ENCODE peak calls at places on chromosomes 11 and 22, in nine cellular contexts. J is activated T-cell treated with anti-CD3 and anti-CD28 coated beads for 1 hour, F is Kasumi-1, N is GM13977, I is NCI-H1092, A is NCI-H226, S is hippocampal formation, G is HAP-1, M is upper lobe of right lung. W is an unnamed sample.

GRCh38 chr22:35418088-35418487 is 18.1 kb downstream of the MCM5 start:
- DNase-seq in J (no peak), F (no peak), N (no peak), I (no peak), A (no peak), S (no peak), G (no peak), M (no peak), W (no peak)

GRCh38 chr11:45664376-45665205 is 831 bp downstream of the CHST1 start:
- DNase-seq in J (no peak), F (no peak), N (no peak), I (no peak), A (no peak), S (no peak), G (no peak), M (no peak), W (no peak)

GRCh38 chr11:124745835-124746620 is 6.0 kb downstream of the VSIG2 start:
- DNase-seq in J (peak; percentile 19), F (peak; percentile 19), N (peak; percentile 77), I (no peak), A (no peak), S (no peak), G (no peak), M (no peak), W (peak; percentile 52)

GRCh38 chr11:70133771-70134170 is 55.7 kb downstream of the ANO1 start:
- DNase-seq in J (no peak), F (no peak), N (no peak), I (no peak), A (no peak), S (no peak), G (no peak), M (no peak), W (no peak)

GRCh38 chr11:116931206-116931953 is 94.0 kb upstream of the APOA1 start:
- DNase-seq in J (no peak), F (peak; percentile 50), N (no peak), I (no peak), A (peak; percentile 62), S (no peak), G (no peak), M (no peak), W (peak; percentile 55)

GRCh38 chr11:62593434-62594044 is 2.2 kb upstream of the TUT1 start:
- DNase-seq in J (peak; percentile 70), F (peak; percentile 89), N (peak; percentile 64), I (peak; percentile 37), A (peak; percentile 57), S (peak; percentile 63), G (peak; percentile 65), M (peak; percentile 90), W (peak; percentile 93)

GRCh38 chr22:39928556-39929401 is 27.9 kb downstream of the GRAP2 start:
- DNase-seq in J (no peak), F (peak; percentile 9), N (no peak), I (peak; percentile 6), A (no peak), S (no peak), G (no peak), M (no peak), W (no peak)

GRCh38 chr11:62555464-62556092 is 9.0 kb upstream of the AHNAK start:
- DNase-seq in J (no peak), F (peak; percentile 80), N (peak; percentile 73), I (no peak), A (no peak), S (no peak), G (no peak), M (no peak), W (peak; percentile 68)

GRCh38 chr22:31378123-31378522 is 21.3 kb upstream of the DRG1 start:
- DNase-seq in J (no peak), F (no peak), N (no peak), I (no peak), A (no peak), S (no peak), G (no peak), M (no peak), W (peak; percentile 43)

GRCh38 chr11:133795088-133795487 is 50.2 kb downstream of the SPATA19 start:
- DNase-seq in J (no peak), F (no peak), N (no peak), I (no peak), A (no peak), S (no peak), G (no peak), M (no peak), W (no peak)

GRCh38 chr22:23715811-23716355 is 25.1 kb downstream of the RGL4 start:
- DNase-seq in J (no peak), F (no peak), N (no peak), I (no peak), A (no peak), S (no peak), G (no peak), M (no peak), W (no peak)

GRCh38 chr22:28929197-28929596 is 45.8 kb downstream of the ZNRF3 start:
- DNase-seq in J (no peak), F (no peak), N (no peak), I (no peak), A (no peak), S (no peak), G (no peak), M (no peak), W (no peak)

GRCh38 chr11:94678236-94678635 is 89.9 kb upstream of the AMOTL1 start:
- DNase-seq in J (no peak), F (no peak), N (no peak), I (no peak), A (no peak), S (no peak), G (no peak), M (no peak), W (no peak)

GRCh38 chr11:108117746-108118371 is 3.5 kb upstream of the ACAT1 start:
- DNase-seq in J (no peak), F (peak; percentile 90), N (peak; percentile 52), I (no peak), A (peak; percentile 18), S (no peak), G (peak; percentile 60), M (no peak), W (no peak)

GRCh38 chr11:133981156-133981555 is 24.4 kb upstream of the IGSF9B start:
- DNase-seq in J (no peak), F (no peak), N (no peak), I (no peak), A (no peak), S (no peak), G (no peak), M (no peak), W (peak; percentile 81)

GRCh38 chr11:123291201-123291869 is 96.3 kb upstream of the CLMP start:
- DNase-seq in J (no peak), F (no peak), N (no peak), I (no peak), A (no peak), S (no peak), G (no peak), M (no peak), W (no peak)

GRCh38 chr11:83510530-83511449 is 224.6 kb upstream of the CCDC90B start:
- DNase-seq in J (no peak), F (no peak), N (no peak), I (no peak), A (no peak), S (no peak), G (peak; percentile 38), M (no peak), W (no peak)

GRCh38 chr11:69820441-69820840 is 1.2 kb upstream of the FGF3 start:
- DNase-seq in J (no peak), F (no peak), N (no peak), I (no peak), A (no peak), S (no peak), G (no peak), M (no peak), W (no peak)

GRCh38 chr22:37581534-37581933 is 1.6 kb upstream of the LGALS2 start:
- DNase-seq in J (no peak), F (no peak), N (no peak), I (no peak), A (peak; percentile 20), S (peak; percentile 37), G (no peak), M (no peak), W (peak; percentile 42)

GRCh38 chr11:35541621-35542375 is 16.4 kb upstream of the PAMR1 start:
- DNase-seq in J (no peak), F (no peak), N (no peak), I (no peak), A (peak; percentile 79), S (no peak), G (no peak), M (no peak), W (peak; percentile 62)

GRCh38 chr11:68406318-68407313 is 53.9 kb upstream of the PPP6R3 start:
- DNase-seq in J (no peak), F (no peak), N (no peak), I (no peak), A (no peak), S (no peak), G (no peak), M (no peak), W (no peak)

GRCh38 chr11:108685419-108686161 is 20.7 kb downstream of the DDX10 start:
- DNase-seq in J (no peak), F (no peak), N (no peak), I (no peak), A (no peak), S (no peak), G (no peak), M (no peak), W (no peak)

GRCh38 chr11:32081901-32082300 is 9.0 kb upstream of the RCN1 start:
- DNase-seq in J (no peak), F (no peak), N (no peak), I (no peak), A (no peak), S (no peak), G (no peak), M (no peak), W (no peak)

GRCh38 chr11:13896175-13896989 is 66.1 kb upstream of the SPON1 start:
- DNase-seq in J (no peak), F (no peak), N (no peak), I (no peak), A (no peak), S (no peak), G (no peak), M (peak; percentile 86), W (no peak)

GRCh38 chr11:113475160-113475761 is at the start of gene DRD2:
- DNase-seq in J (no peak), F (no peak), N (peak; percentile 35), I (no peak), A (no peak), S (no peak), G (no peak), M (no peak), W (peak; percentile 38)

GRCh38 chr11:76626921-76627391 is 43.6 kb downstream of the LRRC32 start:
- DNase-seq in J (no peak), F (peak; percentile 47), N (peak; percentile 70), I (no peak), A (no peak), S (no peak), G (no peak), M (no peak), W (no peak)

GRCh38 chr11:126519653-126520573 is 164.4 kb downstream of the ST3GAL4 start:
- DNase-seq in J (no peak), F (no peak), N (no peak), I (no peak), A (no peak), S (no peak), G (no peak), M (peak; percentile 35), W (no peak)